ENCODE peak calls at places on chromosomes 3 and 15, in six cellular contexts. K is activated CD4-positive, alpha-beta T cell treated with anti-CD3 and anti-CD28 coated beads for 24 hours; J is stomach; F is sciatic nerve; P is stimulated activated CD4-positive, alpha-beta T cell treated with anti-CD3 and anti-CD28 coated beads, TNF-alpha, amount 100 ng/mL, for 48 hours; W is NCI-H345. N is an unnamed sample.

GRCh38 chr3:195879416-195880036 is 28.8 kb downstream of the TNK2 start:
- DNase-seq in J (no peak), K (no peak), W (no peak), P (no peak), F (no peak), N (no peak)

GRCh38 chr15:59444980-59445500 is 7.1 kb downstream of the FAM81A start:
- DNase-seq in F (no peak), W (no peak), P (no peak), K (no peak), J (no peak), N (no peak)

GRCh38 chr3:192570757-192571156 is 156.6 kb downstream of the FGF12 start:
- DNase-seq in W (peak; percentile 45), J (no peak), K (no peak), P (no peak), F (no peak), N (no peak)

GRCh38 chr3:189631373-189631408 is at the start of gene TP63:
- DNase-seq in K (no peak), W (no peak), J (no peak), P (no peak), F (no peak), N (no peak)

GRCh38 chr3:115512565-115513410 is 110.5 kb upstream of the GAP43 start:
- DNase-seq in P (no peak), J (no peak), F (peak; percentile 60), K (no peak), W (peak; percentile 69), N (no peak)

GRCh38 chr15:95760508-95760907 is 570.0 kb upstream of the NR2F2 start:
- DNase-seq in F (no peak), K (no peak), J (no peak), W (no peak), P (no peak), N (no peak)

GRCh38 chr3:197599089-197599765 is 43.5 kb upstream of the BDH1 start:
- DNase-seq in F (peak; percentile 86), K (peak; percentile 61), P (peak; percentile 68), W (no peak), J (peak; percentile 74), N (no peak)

GRCh38 chr3:66499881-66500574 is 794 bp downstream of the LRIG1 start:
- DNase-seq in F (peak; percentile 72), J (peak; percentile 34), P (no peak), K (peak; percentile 31), W (no peak), N (peak; percentile 50)

GRCh38 chr15:85766007-85766831 is 28.5 kb downstream of the KLHL25 start:
- DNase-seq in P (no peak), J (no peak), W (no peak), F (no peak), K (no peak), N (peak; percentile 23)

N was measured in C1 segment of cervical spinal cord.